ENCODE peak calls at places on chromosomes 2 and 18, in six cellular contexts. One of them, this sample, is unnamed.
A peak's percentile ranks its signal among the peaks of the same experiment; 100 is the strongest.

GRCh38 chr2:237437566-237437965 is 23.6 kb upstream of the COL6A3 start:
- DNase-seq in GM23338: no peak
- DNase-seq in neural progenitor cell: no peak
- DNase-seq in PC-3: no peak
- DNase-seq in HCT116: no peak
- DNase-seq in hepatocyte: no peak
- DNase-seq in this sample: no peak

GRCh38 chr2:118847447-118848172 is at the start of gene EN1:
- DNase-seq in neural progenitor cell: peak; percentile 82
- DNase-seq in HCT116: no peak
- DNase-seq in PC-3: peak; percentile 79
- DNase-seq in GM23338: peak; percentile 93
- DNase-seq in hepatocyte: peak; percentile 51
- DNase-seq in this sample: no peak

GRCh38 chr18:72995558-72995957 is 127.8 kb upstream of the NETO1 start:
- DNase-seq in neural progenitor cell: no peak
- DNase-seq in GM23338: no peak
- DNase-seq in PC-3: peak; percentile 82
- DNase-seq in HCT116: no peak
- DNase-seq in hepatocyte: no peak
- DNase-seq in this sample: no peak

GRCh38 chr2:119484834-119485233 is 39.4 kb downstream of the SCTR start:
- DNase-seq in HCT116: no peak
- DNase-seq in neural progenitor cell: no peak
- DNase-seq in hepatocyte: peak; percentile 4
- DNase-seq in GM23338: no peak
- DNase-seq in PC-3: peak; percentile 41
- DNase-seq in this sample: no peak

GRCh38 chr2:148014616-148015015 is 5.9 kb downstream of the ORC4 start:
- DNase-seq in PC-3: no peak
- DNase-seq in hepatocyte: no peak
- DNase-seq in neural progenitor cell: no peak
- DNase-seq in GM23338: no peak
- DNase-seq in HCT116: no peak
- DNase-seq in this sample: no peak

GRCh38 chr18:26479065-26479685 is 69.2 kb downstream of the KCTD1 start:
- DNase-seq in GM23338: peak; percentile 56
- DNase-seq in HCT116: no peak
- DNase-seq in PC-3: no peak
- DNase-seq in neural progenitor cell: peak; percentile 55
- DNase-seq in hepatocyte: no peak
- DNase-seq in this sample: no peak

GRCh38 chr2:46236006-46236875 is 61.0 kb upstream of the EPAS1 start:
- DNase-seq in PC-3: no peak
- DNase-seq in neural progenitor cell: no peak
- DNase-seq in GM23338: no peak
- DNase-seq in hepatocyte: no peak
- DNase-seq in HCT116: no peak
- DNase-seq in this sample: peak; percentile 17

GRCh38 chr2:147855977-147856376 is 11.1 kb downstream of the ACVR2A start:
- DNase-seq in neural progenitor cell: no peak
- DNase-seq in PC-3: no peak
- DNase-seq in hepatocyte: no peak
- DNase-seq in GM23338: no peak
- DNase-seq in HCT116: no peak
- DNase-seq in this sample: no peak

GRCh38 chr2:181105562-181105961 is 125.2 kb downstream of the UBE2E3 start:
- DNase-seq in HCT116: no peak
- DNase-seq in GM23338: no peak
- DNase-seq in hepatocyte: no peak
- DNase-seq in PC-3: peak; percentile 55
- DNase-seq in neural progenitor cell: no peak
- DNase-seq in this sample: no peak

GRCh38 chr2:102839668-102840388 is 78.0 kb downstream of the TMEM182 start:
- DNase-seq in PC-3: peak; percentile 78
- DNase-seq in GM23338: peak; percentile 89
- DNase-seq in neural progenitor cell: peak; percentile 74
- DNase-seq in HCT116: peak; percentile 22
- DNase-seq in hepatocyte: peak; percentile 69
- DNase-seq in this sample: peak; percentile 54

GRCh38 chr2:70901235-70902066 is 34.2 kb upstream of the ATP6V1B1 start:
- DNase-seq in HCT116: no peak
- DNase-seq in neural progenitor cell: peak; percentile 76
- DNase-seq in PC-3: no peak
- DNase-seq in hepatocyte: peak; percentile 15
- DNase-seq in GM23338: peak; percentile 82
- DNase-seq in this sample: no peak

GRCh38 chr2:202337133-202337532 is 39.0 kb upstream of the BMPR2 start:
- DNase-seq in hepatocyte: no peak
- DNase-seq in neural progenitor cell: no peak
- DNase-seq in HCT116: no peak
- DNase-seq in PC-3: no peak
- DNase-seq in GM23338: no peak
- DNase-seq in this sample: no peak

GRCh38 chr2:222057249-222058073 is 241.3 kb downstream of the PAX3 start:
- DNase-seq in hepatocyte: no peak
- DNase-seq in GM23338: peak; percentile 45
- DNase-seq in neural progenitor cell: peak; percentile 39
- DNase-seq in HCT116: no peak
- DNase-seq in PC-3: peak; percentile 21
- DNase-seq in this sample: peak; percentile 33

GRCh38 chr2:187689372-187689771 is 135.1 kb upstream of the TFPI start:
- DNase-seq in GM23338: no peak
- DNase-seq in neural progenitor cell: no peak
- DNase-seq in hepatocyte: no peak
- DNase-seq in HCT116: no peak
- DNase-seq in PC-3: peak; percentile 76
- DNase-seq in this sample: no peak

GRCh38 chr2:168694173-168694572 is 108.3 kb upstream of the NOSTRIN start:
- DNase-seq in hepatocyte: no peak
- DNase-seq in HCT116: no peak
- DNase-seq in neural progenitor cell: no peak
- DNase-seq in PC-3: no peak
- DNase-seq in GM23338: no peak
- DNase-seq in this sample: no peak

GRCh38 chr2:25585189-25585588 is 88.2 kb downstream of the DTNB start:
- DNase-seq in GM23338: no peak
- DNase-seq in hepatocyte: no peak
- DNase-seq in HCT116: no peak
- DNase-seq in neural progenitor cell: no peak
- DNase-seq in PC-3: no peak
- DNase-seq in this sample: no peak

GRCh38 chr18:1483386-1483785 is 578.7 kb downstream of the ADCYAP1 start:
- DNase-seq in HCT116: no peak
- DNase-seq in hepatocyte: peak; percentile 15
- DNase-seq in PC-3: peak; percentile 59
- DNase-seq in neural progenitor cell: no peak
- DNase-seq in GM23338: no peak
- DNase-seq in this sample: no peak

GRCh38 chr2:196601430-196602306 is 37.8 kb upstream of the CCDC150 start:
- DNase-seq in neural progenitor cell: no peak
- DNase-seq in PC-3: peak; percentile 88
- DNase-seq in HCT116: peak; percentile 87
- DNase-seq in hepatocyte: peak; percentile 44
- DNase-seq in GM23338: peak; percentile 33
- DNase-seq in this sample: no peak

GRCh38 chr2:216915548-216916128 is 55.8 kb upstream of the TNP1 start:
- DNase-seq in GM23338: no peak
- DNase-seq in hepatocyte: no peak
- DNase-seq in HCT116: no peak
- DNase-seq in neural progenitor cell: no peak
- DNase-seq in PC-3: no peak
- DNase-seq in this sample: no peak

GRCh38 chr2:216916956-216917650 is 57.2 kb upstream of the TNP1 start:
- DNase-seq in GM23338: no peak
- DNase-seq in PC-3: peak; percentile 57
- DNase-seq in HCT116: no peak
- DNase-seq in hepatocyte: no peak
- DNase-seq in neural progenitor cell: no peak
- DNase-seq in this sample: no peak

GRCh38 chr2:216920150-216920846 is 60.4 kb upstream of the TNP1 start:
- DNase-seq in HCT116: no peak
- DNase-seq in GM23338: no peak
- DNase-seq in PC-3: no peak
- DNase-seq in neural progenitor cell: no peak
- DNase-seq in hepatocyte: no peak
- DNase-seq in this sample: no peak

GRCh38 chr2:216921057-216921456 is 61.2 kb upstream of the TNP1 start:
- DNase-seq in GM23338: no peak
- DNase-seq in hepatocyte: no peak
- DNase-seq in neural progenitor cell: no peak
- DNase-seq in HCT116: no peak
- DNase-seq in PC-3: no peak
- DNase-seq in this sample: no peak

GRCh38 chr2:216918088-216918680 is 58.3 kb upstream of the TNP1 start:
- DNase-seq in GM23338: no peak
- DNase-seq in HCT116: peak; percentile 13
- DNase-seq in neural progenitor cell: no peak
- DNase-seq in PC-3: peak; percentile 92
- DNase-seq in hepatocyte: no peak
- DNase-seq in this sample: no peak
- TF ChIP-seq EZH2phosphoT487 in GM23338: no peak
- TF ChIP-seq EZH2phosphoT487 in HCT116: no peak
- TF ChIP-seq EZH2phosphoT487 in neural progenitor cell: no peak
- TF ChIP-seq EZH2phosphoT487 in PC-3: no peak
- TF ChIP-seq EZH2phosphoT487 in hepatocyte: no peak
- TF ChIP-seq EZH2phosphoT487 in this sample: no peak

GRCh38 chr2:176082885-176083731 is 654 bp downstream of the EVX2 start:
- DNase-seq in hepatocyte: no peak
- DNase-seq in HCT116: no peak
- DNase-seq in PC-3: no peak
- DNase-seq in GM23338: peak; percentile 69
- DNase-seq in neural progenitor cell: peak; percentile 70
- DNase-seq in this sample: no peak

GRCh38 chr2:176084629-176085119 is 912 bp upstream of the EVX2 start:
- DNase-seq in neural progenitor cell: no peak
- DNase-seq in hepatocyte: no peak
- DNase-seq in GM23338: peak; percentile 50
- DNase-seq in PC-3: no peak
- DNase-seq in HCT116: no peak
- DNase-seq in this sample: no peak

GRCh38 chr2:176085861-176086771 is 2.4 kb upstream of the EVX2 start:
- DNase-seq in HCT116: peak; percentile 13
- DNase-seq in neural progenitor cell: peak; percentile 78
- DNase-seq in GM23338: peak; percentile 75
- DNase-seq in hepatocyte: peak; percentile 76
- DNase-seq in PC-3: peak; percentile 49
- DNase-seq in this sample: no peak

GRCh38 chr2:176083796-176084261 is at the start of gene EVX2:
- DNase-seq in neural progenitor cell: no peak
- DNase-seq in GM23338: peak; percentile 31
- DNase-seq in hepatocyte: no peak
- DNase-seq in PC-3: no peak
- DNase-seq in HCT116: no peak
- DNase-seq in this sample: no peak

DNA sequence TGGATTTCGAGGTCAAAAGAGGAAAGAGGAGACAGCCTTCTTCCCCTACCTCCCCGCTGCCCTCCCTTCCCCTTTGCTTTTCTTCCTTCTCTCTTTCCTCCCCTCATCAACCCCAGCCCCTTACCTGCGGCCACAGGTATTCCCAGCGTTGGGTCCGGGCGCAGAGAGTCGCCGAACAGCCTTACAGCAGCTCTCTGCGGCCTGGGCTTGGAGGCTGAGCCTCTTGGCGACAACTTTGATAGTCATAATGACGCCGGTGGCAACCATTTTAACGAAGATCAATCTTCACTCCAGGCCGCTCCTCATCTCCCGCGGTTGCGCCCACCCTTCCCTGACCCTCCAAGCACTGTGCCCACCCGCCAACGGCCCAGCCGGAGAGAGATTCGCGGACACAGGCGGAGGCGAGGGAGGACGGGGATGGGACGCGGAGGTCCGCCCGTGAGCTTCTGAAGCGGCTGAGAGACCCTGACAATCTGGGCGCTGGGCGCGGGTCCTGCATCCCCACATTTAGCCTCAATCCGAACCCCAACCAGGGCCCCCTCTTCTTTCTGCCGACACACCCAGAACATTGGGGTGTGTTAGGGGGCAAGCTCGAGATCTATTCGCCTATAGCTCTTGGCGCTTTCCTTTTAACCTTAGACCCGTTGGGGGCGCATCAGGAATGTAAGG is 1.5 kb upstream of the EVX2 start:
- DNase-seq in HCT116: no peak
- DNase-seq in neural progenitor cell: no peak
- DNase-seq in GM23338: peak; percentile 68
- DNase-seq in hepatocyte: no peak
- DNase-seq in PC-3: no peak
- DNase-seq in this sample: no peak
- TF ChIP-seq EZH2 in HCT116: no peak
- TF ChIP-seq EZH2 in neural progenitor cell: peak; percentile 93
- TF ChIP-seq EZH2 in GM23338: peak; percentile 96
- TF ChIP-seq EZH2 in hepatocyte: peak; percentile 66
- TF ChIP-seq EZH2 in PC-3: no peak
- TF ChIP-seq EZH2 in this sample: no peak

GRCh38 chr2:189577108-189577507 is 3.5 kb downstream of the SLC40A1 start:
- DNase-seq in hepatocyte: no peak
- DNase-seq in neural progenitor cell: no peak
- DNase-seq in GM23338: no peak
- DNase-seq in HCT116: no peak
- DNase-seq in PC-3: no peak
- DNase-seq in this sample: no peak

GRCh38 chr2:189576361-189576760 is 4.2 kb downstream of the SLC40A1 start:
- DNase-seq in PC-3: no peak
- DNase-seq in hepatocyte: no peak
- DNase-seq in GM23338: no peak
- DNase-seq in neural progenitor cell: no peak
- DNase-seq in HCT116: no peak
- DNase-seq in this sample: no peak

GRCh38 chr2:189580267-189580661 is 322 bp downstream of the SLC40A1 start:
- DNase-seq in HCT116: no peak
- DNase-seq in neural progenitor cell: peak; percentile 45
- DNase-seq in hepatocyte: peak; percentile 35
- DNase-seq in GM23338: peak; percentile 54
- DNase-seq in PC-3: no peak
- DNase-seq in this sample: peak; percentile 47

GRCh38 chr2:189579585-189579984 is 1.0 kb downstream of the SLC40A1 start:
- DNase-seq in HCT116: no peak
- DNase-seq in PC-3: no peak
- DNase-seq in hepatocyte: peak; percentile 34
- DNase-seq in GM23338: no peak
- DNase-seq in neural progenitor cell: no peak
- DNase-seq in this sample: no peak

DNA sequence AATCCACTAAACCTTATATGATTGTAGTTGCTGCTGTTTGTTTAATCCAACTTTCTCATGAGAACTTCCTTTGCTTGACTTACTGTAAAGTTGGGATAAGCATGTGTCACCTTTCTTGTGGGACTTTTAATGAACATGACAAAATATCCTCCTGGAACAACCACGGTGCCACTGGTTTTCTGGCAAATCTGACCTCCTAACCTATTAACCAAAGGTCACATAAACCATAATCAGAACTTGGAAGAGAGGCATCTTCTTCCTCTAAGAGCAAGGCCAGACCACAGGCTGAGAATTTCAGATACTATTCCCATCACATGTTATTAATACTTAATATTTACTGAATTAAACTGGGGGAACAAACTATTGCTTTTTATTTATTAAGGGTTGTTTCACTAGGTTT is 2.3 kb downstream of the SLC40A1 start:
- DNase-seq in HCT116: no peak
- DNase-seq in hepatocyte: no peak
- DNase-seq in GM23338: no peak
- DNase-seq in PC-3: no peak
- DNase-seq in neural progenitor cell: no peak
- DNase-seq in this sample: no peak
- H3K4me3 ChIP-seq in HCT116: no peak overlapping the region
- H3K4me3 ChIP-seq in hepatocyte: peak overlapping the region; percentile 9
- H3K4me3 ChIP-seq in GM23338: no peak overlapping the region
- H3K4me3 ChIP-seq in PC-3: no peak overlapping the region
- H3K4me3 ChIP-seq in neural progenitor cell: no peak overlapping the region
- H3K4me3 ChIP-seq in this sample: no peak overlapping the region

GRCh38 chr2:71938659-71939587 is 208.7 kb downstream of the CYP26B1 start:
- DNase-seq in HCT116: no peak
- DNase-seq in neural progenitor cell: no peak
- DNase-seq in GM23338: no peak
- DNase-seq in PC-3: no peak
- DNase-seq in hepatocyte: no peak
- DNase-seq in this sample: no peak
- TF ChIP-seq EZH2phosphoT487 in HCT116: no peak
- TF ChIP-seq EZH2phosphoT487 in neural progenitor cell: no peak
- TF ChIP-seq EZH2phosphoT487 in GM23338: no peak
- TF ChIP-seq EZH2phosphoT487 in PC-3: no peak
- TF ChIP-seq EZH2phosphoT487 in hepatocyte: no peak
- TF ChIP-seq EZH2phosphoT487 in this sample: no peak